ENCODE peak calls at places on chromosomes 6 and 20, in nine cellular contexts. C is AG04450, R is breast epithelium, J is HepG2, K is Caco-2, Z is heart left ventricle, X is IMR-90, H is vagina, M is adrenal gland. G is an unnamed sample.

GRCh38 chr6:133206942-133207341 is 34.2 kb upstream of the EYA4 start:
- DNase-seq in C (no peak), R (no peak), J (no peak), K (no peak), Z (no peak), X (no peak), H (no peak), M (no peak), G (no peak)

GRCh38 chr6:90288404-90288803 is 8.2 kb downstream of the BACH2 start:
- DNase-seq in C (no peak), R (no peak), J (no peak), K (no peak), Z (no peak), X (peak; percentile 15), H (no peak), M (no peak), G (no peak)

GRCh38 chr6:73227606-73228255 is 2.4 kb upstream of the KHDC1L start:
- DNase-seq in C (no peak), R (no peak), J (no peak), K (no peak), Z (no peak), X (no peak), H (no peak), M (no peak), G (no peak)

GRCh38 chr6:142567476-142567875 is 265.7 kb downstream of the ADGRG6 start:
- DNase-seq in C (no peak), R (no peak), J (peak; percentile 13), K (no peak), Z (no peak), X (no peak), H (no peak), M (no peak), G (no peak)

GRCh38 chr6:12276332-12276943 is 13.7 kb upstream of the EDN1 start:
- DNase-seq in C (no peak), R (no peak), J (no peak), K (no peak), Z (no peak), X (no peak), H (no peak), M (no peak), G (no peak)

GRCh38 chr6:24329451-24329850 is 28.4 kb downstream of the DCDC2 start:
- DNase-seq in C (no peak), R (no peak), J (peak; percentile 20), K (no peak), Z (no peak), X (no peak), H (no peak), M (no peak), G (no peak)

GRCh38 chr20:25282796-25283195 is 34.9 kb downstream of the PYGB start:
- DNase-seq in C (no peak), R (peak; percentile 14), J (no peak), K (no peak), Z (peak; percentile 35), X (no peak), H (no peak), M (peak; percentile 10), G (no peak)

GRCh38 chr20:2890743-2891142 is 17.5 kb downstream of the PTPRA start:
- DNase-seq in C (no peak), R (no peak), J (no peak), K (no peak), Z (no peak), X (peak; percentile 19), H (no peak), M (no peak), G (no peak)

GRCh38 chr6:143652840-143653239 is 24.9 kb upstream of the PHACTR2 start:
- DNase-seq in C (no peak), R (no peak), J (no peak), K (peak; percentile 59), Z (no peak), X (no peak), H (no peak), M (no peak), G (no peak)

GRCh38 chr20:21534453-21534852 is 20.6 kb upstream of the NKX2-2 start:
- DNase-seq in C (no peak), R (no peak), J (no peak), K (no peak), Z (no peak), X (no peak), H (no peak), M (no peak), G (no peak)

GRCh38 chr6:11918739-11919605 is 93.1 kb upstream of the HIVEP1 start:
- DNase-seq in C (no peak), R (no peak), J (no peak), K (no peak), Z (no peak), X (peak; percentile 53), H (no peak), M (no peak), G (no peak)

GRCh38 chr20:1469925-1470571 is 3.4 kb upstream of the NSFL1C start:
- DNase-seq in C (peak; percentile 98), R (peak; percentile 55), J (peak; percentile 99), K (peak; percentile 89), Z (peak; percentile 79), X (peak; percentile 100), H (peak; percentile 82), M (peak; percentile 97), G (peak; percentile 99)

GRCh38 chr6:40285535-40285934 is 301.6 kb downstream of the LRFN2 start:
- DNase-seq in C (no peak), R (no peak), J (no peak), K (no peak), Z (no peak), X (no peak), H (no peak), M (no peak), G (no peak)

GRCh38 chr6:105992315-105992961 is 93.7 kb upstream of the PRDM1 start:
- DNase-seq in C (no peak), R (peak; percentile 83), J (peak; percentile 39), K (peak; percentile 88), Z (peak; percentile 92), X (peak; percentile 72), H (no peak), M (peak; percentile 72), G (no peak)

GRCh38 chr6:110528051-110528929 is 51.9 kb upstream of the SLC22A16 start:
- DNase-seq in C (no peak), R (peak; percentile 27), J (peak; percentile 62), K (peak; percentile 58), Z (no peak), X (peak; percentile 88), H (no peak), M (peak; percentile 33), G (peak; percentile 79)

GRCh38 chr20:61451009-61451408 is 198.9 kb downstream of the CDH4 start:
- DNase-seq in C (no peak), R (no peak), J (no peak), K (no peak), Z (no peak), X (no peak), H (no peak), M (no peak), G (no peak)

GRCh38 chr6:119856136-119856535 is 506.6 kb upstream of the MAN1A1 start:
- DNase-seq in C (no peak), R (no peak), J (no peak), K (no peak), Z (no peak), X (no peak), H (no peak), M (no peak), G (no peak)

GRCh38 chr6:155026366-155027045 is 31.4 kb downstream of the TIAM2 start:
- DNase-seq in C (peak; percentile 13), R (no peak), J (peak; percentile 41), K (no peak), Z (peak; percentile 71), X (peak; percentile 76), H (no peak), M (peak; percentile 93), G (peak; percentile 50)

GRCh38 chr6:91366781-91367180 is 779.9 kb upstream of the MAP3K7 start:
- DNase-seq in C (no peak), R (no peak), J (no peak), K (no peak), Z (no peak), X (no peak), H (no peak), M (no peak), G (no peak)

GRCh38 chr20:33859157-33859695 is 48.1 kb downstream of the CHMP4B start:
- DNase-seq in C (no peak), R (no peak), J (peak; percentile 37), K (peak; percentile 35), Z (no peak), X (no peak), H (no peak), M (peak; percentile 20), G (no peak)

GRCh38 chr6:14927398-14927797 is 318.5 kb upstream of the JARID2 start:
- DNase-seq in C (no peak), R (peak; percentile 24), J (no peak), K (no peak), Z (no peak), X (no peak), H (no peak), M (no peak), G (no peak)

GRCh38 chr6:134983823-134984222 is 33.9 kb upstream of the ALDH8A1 start:
- DNase-seq in C (no peak), R (no peak), J (no peak), K (no peak), Z (no peak), X (no peak), H (no peak), M (no peak), G (no peak)

GRCh38 chr6:78243519-78243918 is 590.7 kb downstream of the MEI4 start:
- DNase-seq in C (no peak), R (no peak), J (no peak), K (no peak), Z (no peak), X (peak; percentile 8), H (no peak), M (no peak), G (no peak)

GRCh38 chr6:163443985-163444553 is 29.6 kb downstream of the QKI start:
- DNase-seq in C (no peak), R (no peak), J (peak; percentile 20), K (no peak), Z (no peak), X (no peak), H (no peak), M (no peak), G (no peak)
- TF ChIP-seq CTCF in C (peak; percentile 15), R (no peak), J (no peak), K (peak; percentile 7), Z (no peak), X (no peak), H (no peak), M (no peak), G (no peak)

GRCh38 chr20:46305973-46306360 is 2.3 kb downstream of the CDH22 start:
- DNase-seq in C (no peak), R (no peak), J (no peak), K (no peak), Z (no peak), X (no peak), H (no peak), M (no peak), G (no peak)
- H3K4me3 ChIP-seq in C (no peak overlapping the region), R (no peak overlapping the region), J (no peak overlapping the region), K (no peak overlapping the region), Z (no peak overlapping the region), X (no peak overlapping the region), H (no peak overlapping the region), M (no peak overlapping the region), G (no peak overlapping the region)

GRCh38 chr6:74280130-74280692 is 584.2 kb downstream of the CD109 start:
- DNase-seq in C (no peak), R (no peak), J (no peak), K (no peak), Z (no peak), X (no peak), H (no peak), M (no peak), G (no peak)
- TF ChIP-seq CTCF in C (peak; percentile 29), R (no peak), J (no peak), K (no peak), Z (no peak), X (peak; percentile 25), H (no peak), M (no peak), G (no peak)

GRCh38 chr6:31680226-31680840 is 534 bp downstream of the LY6G5C start:
- DNase-seq in C (no peak), R (no peak), J (no peak), K (no peak), Z (no peak), X (no peak), H (no peak), M (no peak), G (no peak)
- H3K4me3 ChIP-seq in C (peak overlapping the region; percentile 34), R (no peak overlapping the region), J (no peak overlapping the region), K (no peak overlapping the region), Z (peak overlapping the region; percentile 61), X (no peak overlapping the region), H (no peak overlapping the region), M (no peak overlapping the region), G (peak overlapping the region; percentile 24)

G was measured in AG04449.